ENCODE peak calls at places on chromosomes 6 and 20, in ten cellular contexts. Z, U, Q, O, Y, I, G, X, W and L are unnamed samples.

GRCh38 chr6:11354019-11354418 is 121.6 kb upstream of the NEDD9 start:
- DNase-seq in Z (peak), U (peak), Q (peak), O (peak), Y (no peak), I (no peak), G (no peak), X (peak), W (peak), L (no peak)

GRCh38 chr6:160128879-160129516 is 7.4 kb downstream of the SLC22A1 start:
- DNase-seq in Z (no peak), U (no peak), Q (no peak), O (peak), Y (no peak), I (no peak), G (no peak), X (no peak), W (no peak), L (no peak)

GRCh38 chr6:106882133-106882532 is 92.4 kb downstream of the CD24 start:
- DNase-seq in Z (no peak), U (no peak), Q (no peak), O (no peak), Y (no peak), I (no peak), G (no peak), X (no peak), W (no peak), L (no peak)

GRCh38 chr20:57004416-57004815 is 262.0 kb downstream of the BMP7 start:
- DNase-seq in Z (no peak), U (no peak), Q (no peak), O (no peak), Y (no peak), I (no peak), G (no peak), X (no peak), W (no peak), L (no peak)

GRCh38 chr6:162868397-162868796 is 140.6 kb downstream of the PACRG start:
- DNase-seq in Z (no peak), U (no peak), Q (no peak), O (no peak), Y (no peak), I (no peak), G (no peak), X (no peak), W (no peak), L (no peak)

GRCh38 chr6:166940643-166941068 is 15.7 kb downstream of the RNASET2 start:
- DNase-seq in Z (no peak), U (peak), Q (no peak), O (no peak), Y (no peak), I (no peak), G (no peak), X (no peak), W (no peak), L (no peak)

GRCh38 chr6:137451926-137452325 is 42.3 kb downstream of the OLIG3 start:
- DNase-seq in Z (no peak), U (peak), Q (no peak), O (no peak), Y (no peak), I (no peak), G (no peak), X (no peak), W (no peak), L (no peak)

GRCh38 chr20:41308726-41309413 is 8.7 kb downstream of the ZHX3 start:
- DNase-seq in Z (no peak), U (peak), Q (no peak), O (no peak), Y (no peak), I (no peak), G (no peak), X (peak), W (no peak), L (no peak)

GRCh38 chr6:125588268-125588667 is 161.2 kb upstream of the HEY2 start:
- DNase-seq in Z (no peak), U (no peak), Q (no peak), O (no peak), Y (no peak), I (no peak), G (no peak), X (no peak), W (no peak), L (no peak)

GRCh38 chr6:12459945-12460800 is 170.0 kb downstream of the EDN1 start:
- DNase-seq in Z (no peak), U (no peak), Q (no peak), O (no peak), Y (no peak), I (no peak), G (no peak), X (no peak), W (no peak), L (no peak)

GRCh38 chr6:41767112-41767946 is 12.4 kb downstream of the FRS3 start:
- DNase-seq in Z (no peak), U (peak), Q (peak), O (no peak), Y (no peak), I (no peak), G (no peak), X (peak), W (peak), L (no peak)

GRCh38 chr6:47509937-47510336 is 32.3 kb downstream of the CD2AP start:
- DNase-seq in Z (no peak), U (no peak), Q (no peak), O (no peak), Y (no peak), I (no peak), G (no peak), X (no peak), W (no peak), L (no peak)

GRCh38 chr6:63278916-63279315 is 40.9 kb downstream of the LGSN start:
- DNase-seq in Z (no peak), U (no peak), Q (no peak), O (no peak), Y (no peak), I (no peak), G (no peak), X (no peak), W (no peak), L (no peak)

GRCh38 chr6:146526192-146526591 is 17.4 kb upstream of the RAB32 start:
- DNase-seq in Z (no peak), U (peak), Q (no peak), O (no peak), Y (no peak), I (no peak), G (no peak), X (no peak), W (no peak), L (no peak)

GRCh38 chr6:134873500-134874388 is 76.2 kb downstream of the ALDH8A1 start:
- DNase-seq in Z (peak), U (no peak), Q (no peak), O (no peak), Y (no peak), I (no peak), G (no peak), X (no peak), W (no peak), L (no peak)

GRCh38 chr6:142783499-142783898 is 161.5 kb downstream of the HIVEP2 start:
- DNase-seq in Z (no peak), U (no peak), Q (no peak), O (no peak), Y (no peak), I (no peak), G (no peak), X (no peak), W (no peak), L (no peak)

GRCh38 chr6:78810698-78811097 is 56.7 kb upstream of the IRAK1BP1 start:
- DNase-seq in Z (no peak), U (no peak), Q (peak), O (no peak), Y (no peak), I (no peak), G (no peak), X (no peak), W (no peak), L (no peak)

GRCh38 chr6:17167327-17167979 is 65.6 kb downstream of the STMND1 start:
- DNase-seq in Z (no peak), U (peak), Q (no peak), O (no peak), Y (no peak), I (peak), G (peak), X (no peak), W (peak), L (no peak)

GRCh38 chr20:45097485-45098095 is 3.3 kb downstream of the KCNS1 start:
- DNase-seq in Z (peak), U (peak), Q (no peak), O (no peak), Y (no peak), I (peak), G (no peak), X (peak), W (no peak), L (no peak)

GRCh38 chr6:16486661-16487060 is 248.3 kb downstream of the GMPR start:
- DNase-seq in Z (peak), U (no peak), Q (no peak), O (no peak), Y (no peak), I (no peak), G (no peak), X (no peak), W (no peak), L (no peak)

GRCh38 chr6:130366011-130366963 is at the start of gene TMEM200A:
- DNase-seq in Z (peak), U (peak), Q (no peak), O (peak), Y (no peak), I (peak), G (peak), X (no peak), W (no peak), L (peak)

GRCh38 chr6:141413196-141413595 is 719.5 kb upstream of the GJE1 start:
- DNase-seq in Z (no peak), U (no peak), Q (no peak), O (no peak), Y (no peak), I (no peak), G (no peak), X (no peak), W (no peak), L (no peak)

GRCh38 chr20:10501377-10501776 is 66.3 kb downstream of the SLX4IP start:
- DNase-seq in Z (peak), U (no peak), Q (peak), O (no peak), Y (no peak), I (peak), G (no peak), X (peak), W (no peak), L (no peak)

GRCh38 chr6:36180126-36180525 is 16.4 kb upstream of the BRPF3 start:
- DNase-seq in Z (no peak), U (no peak), Q (no peak), O (no peak), Y (no peak), I (no peak), G (no peak), X (no peak), W (no peak), L (no peak)

GRCh38 chr20:911882-912600 is 4.1 kb downstream of the ANGPT4 start:
- DNase-seq in Z (no peak), U (no peak), Q (no peak), O (no peak), Y (no peak), I (no peak), G (no peak), X (no peak), W (no peak), L (no peak)

GRCh38 chr6:47992805-47993204 is 118.2 kb downstream of the PTCHD4 start:
- DNase-seq in Z (no peak), U (no peak), Q (no peak), O (no peak), Y (no peak), I (no peak), G (no peak), X (no peak), W (peak), L (no peak)

GRCh38 chr20:49762940-49763766 is 49.5 kb upstream of the B4GALT5 start:
- DNase-seq in Z (no peak), U (no peak), Q (no peak), O (no peak), Y (no peak), I (no peak), G (no peak), X (peak), W (no peak), L (no peak)

GRCh38 chr20:3686867-3687321 is 5.1 kb upstream of the ADAM33 start:
- DNase-seq in Z (no peak), U (peak), Q (peak), O (peak), Y (no peak), I (no peak), G (no peak), X (no peak), W (peak), L (no peak)

GRCh38 chr6:25660512-25660911 is 8.5 kb downstream of the SCGN start:
- DNase-seq in Z (no peak), U (peak), Q (no peak), O (no peak), Y (no peak), I (no peak), G (no peak), X (peak), W (no peak), L (no peak)

GRCh38 chr6:156782691-156783320 is 5.6 kb downstream of the ARID1B start:
- DNase-seq in Z (no peak), U (no peak), Q (no peak), O (no peak), Y (no peak), I (no peak), G (no peak), X (no peak), W (no peak), L (no peak)

GRCh38 chr20:34141293-34141692 is 29.2 kb upstream of the EIF2S2 start:
- DNase-seq in Z (no peak), U (no peak), Q (no peak), O (no peak), Y (no peak), I (no peak), G (no peak), X (no peak), W (no peak), L (no peak)

GRCh38 chr20:50317644-50318043 is 127.0 kb downstream of the CEBPB start:
- DNase-seq in Z (no peak), U (no peak), Q (no peak), O (no peak), Y (no peak), I (no peak), G (no peak), X (no peak), W (no peak), L (no peak)

GRCh38 chr20:25394996-25395395 is 4.4 kb upstream of the ABHD12 start:
- DNase-seq in Z (no peak), U (no peak), Q (no peak), O (no peak), Y (no peak), I (no peak), G (no peak), X (no peak), W (no peak), L (no peak)

GRCh38 chr6:13046084-13046483 is 282.3 kb downstream of the TBC1D7 start:
- DNase-seq in Z (no peak), U (no peak), Q (no peak), O (no peak), Y (no peak), I (no peak), G (no peak), X (no peak), W (no peak), L (no peak)

GRCh38 chr20:8152183-8152582 is 20.1 kb downstream of the PLCB1 start:
- DNase-seq in Z (no peak), U (peak), Q (no peak), O (no peak), Y (no peak), I (no peak), G (no peak), X (peak), W (no peak), L (no peak)
- TF ChIP-seq CTCF in Z (no peak), U (no peak), Q (no peak), O (no peak), Y (no peak), I (no peak), G (no peak), X (no peak), W (no peak), L (no peak)

GRCh38 chr6:138517635-138518034 is 18.3 kb upstream of the NHSL1 start:
- DNase-seq in Z (peak), U (peak), Q (peak), O (no peak), Y (peak), I (peak), G (peak), X (peak), W (peak), L (no peak)

GRCh38 chr6:138522611-138523010 is 23.3 kb upstream of the NHSL1 start:
- DNase-seq in Z (no peak), U (no peak), Q (no peak), O (no peak), Y (no peak), I (no peak), G (no peak), X (no peak), W (no peak), L (no peak)

GRCh38 chr6:138518054-138518453 is 18.8 kb upstream of the NHSL1 start:
- DNase-seq in Z (no peak), U (no peak), Q (no peak), O (no peak), Y (no peak), I (no peak), G (no peak), X (no peak), W (no peak), L (no peak)

GRCh38 chr6:138521800-138522199 is 22.5 kb upstream of the NHSL1 start:
- DNase-seq in Z (no peak), U (no peak), Q (no peak), O (no peak), Y (no peak), I (no peak), G (no peak), X (peak), W (peak), L (no peak)

GRCh38 chr6:138520463-138520862 is 21.2 kb upstream of the NHSL1 start:
- DNase-seq in Z (no peak), U (peak), Q (no peak), O (no peak), Y (no peak), I (no peak), G (no peak), X (peak), W (no peak), L (no peak)
- TF ChIP-seq CTCF in Z (peak), U (peak), Q (peak), O (no peak), Y (no peak), I (peak), G (no peak), X (no peak), W (peak), L (peak)

DNA sequence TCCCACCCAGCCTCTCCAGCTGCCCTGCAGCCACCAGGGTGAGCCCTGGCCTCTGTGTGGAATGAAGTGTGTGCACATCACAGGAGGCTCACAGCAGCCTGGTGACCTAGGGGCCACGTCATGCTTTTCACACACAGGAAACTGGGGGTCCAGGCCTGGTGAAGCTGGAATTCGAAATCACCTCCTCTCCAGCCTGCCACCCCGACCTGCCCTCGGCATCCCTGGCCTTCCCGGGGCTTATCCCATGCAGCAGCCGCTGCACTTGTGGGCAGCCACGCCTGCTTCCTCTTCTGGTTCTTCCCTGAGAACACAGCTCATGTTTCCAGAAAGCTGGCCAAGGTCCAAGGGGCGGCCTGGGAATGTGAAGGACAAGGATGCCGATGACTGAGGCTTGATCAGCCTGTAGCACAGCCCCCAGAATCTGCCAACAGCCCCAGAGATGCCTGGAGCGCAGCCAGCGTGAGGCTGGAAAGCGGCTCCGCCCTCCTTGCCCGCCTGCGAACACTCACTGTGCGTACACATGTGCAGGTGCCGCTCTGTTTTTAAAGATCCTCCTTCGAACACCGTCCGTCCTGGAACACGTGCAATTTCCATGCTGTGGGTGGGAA is 4.2 kb upstream of the NTSR1 start:
- DNase-seq in Z (no peak), U (peak), Q (peak), O (no peak), Y (no peak), I (peak), G (no peak), X (no peak), W (peak), L (peak)
- TF ChIP-seq CTCF in Z (no peak), U (no peak), Q (no peak), O (no peak), Y (no peak), I (no peak), G (no peak), X (no peak), W (no peak), L (no peak)

GRCh38 chr6:20060252-20060651 is 152.0 kb downstream of the MBOAT1 start:
- DNase-seq in Z (no peak), U (no peak), Q (no peak), O (no peak), Y (no peak), I (no peak), G (no peak), X (no peak), W (no peak), L (no peak)
- TF ChIP-seq CTCF in Z (no peak), U (no peak), Q (no peak), O (no peak), Y (no peak), I (no peak), G (no peak), X (no peak), W (no peak), L (no peak)